ENCODE peak calls at places on chromosomes 5 and 9, in four cellular contexts. M is cardiac fibroblast; O is CD4-positive, CD25-positive, alpha-beta regulatory T cell; U is astrocyte. Q is an unnamed sample.
A peak's percentile ranks its signal among the peaks of the same experiment; 100 is the strongest.

GRCh38 chr9:755454-756381 is 85.8 kb upstream of the DMRT1 start:
- DNase-seq in O (no peak), U (peak; percentile 94), M (peak; percentile 85), Q (no peak)

GRCh38 chr5:149014634-149015033 is 48.2 kb downstream of the SH3TC2 start:
- DNase-seq in O (no peak), M (no peak), U (no peak), Q (no peak)

GRCh38 chr5:125186911-125187375 is 440.5 kb upstream of the ZNF608 start:
- DNase-seq in O (no peak), M (no peak), U (no peak), Q (no peak)

GRCh38 chr9:118529210-118529609 is 825.0 kb downstream of the TLR4 start:
- DNase-seq in U (peak; percentile 39), O (no peak), M (peak; percentile 1), Q (no peak)

GRCh38 chr9:17063535-17064135 is 71.2 kb upstream of the CNTLN start:
- DNase-seq in M (peak; percentile 75), U (peak; percentile 27), O (no peak), Q (peak; percentile 65)

GRCh38 chr9:21964925-21965385 is 29.2 kb downstream of the CDKN2A start:
- DNase-seq in O (peak; percentile 60), M (peak; percentile 81), U (peak; percentile 53), Q (no peak)

GRCh38 chr5:172114875-172115422 is 73.1 kb downstream of the STK10 start:
- DNase-seq in M (no peak), O (peak; percentile 49), U (no peak), Q (no peak)

GRCh38 chr9:86752727-86753126 is 194.6 kb downstream of the GAS1 start:
- DNase-seq in U (no peak), M (no peak), O (no peak), Q (no peak)

GRCh38 chr9:130872912-130873503 is 23.6 kb downstream of the QRFP start:
- DNase-seq in M (no peak), O (no peak), U (no peak), Q (no peak)

GRCh38 chr5:175862131-175863012 is 9.0 kb upstream of the CPLX2 start:
- DNase-seq in O (no peak), M (no peak), U (no peak), Q (no peak)

GRCh38 chr9:95023217-95024003 is 294.1 kb downstream of the FANCC start:
- DNase-seq in U (peak; percentile 95), O (no peak), M (peak; percentile 77), Q (no peak)

GRCh38 chr5:146048994-146049703 is 56.2 kb downstream of the PLAC8L1 start:
- DNase-seq in U (peak; percentile 58), M (peak; percentile 86), O (no peak), Q (peak; percentile 76)

GRCh38 chr5:54743997-54744788 is 226.6 kb downstream of the SNX18 start:
- DNase-seq in M (peak; percentile 94), O (peak; percentile 76), U (peak; percentile 99), Q (no peak)

GRCh38 chr9:125143377-125144090 is at the start of gene SCAI:
- DNase-seq in O (peak; percentile 99), M (peak; percentile 99), U (peak; percentile 94), Q (peak; percentile 99)

GRCh38 chr9:99192786-99193465 is 28.8 kb downstream of the ALG2 start:
- DNase-seq in M (peak; percentile 14), O (no peak), U (no peak), Q (no peak)

GRCh38 chr5:78757269-78758053 is 108.9 kb upstream of the LHFPL2 start:
- DNase-seq in M (peak; percentile 67), U (peak; percentile 62), O (no peak), Q (no peak)

GRCh38 chr9:126777733-126778132 is 27.1 kb upstream of the ZBTB43 start:
- DNase-seq in O (no peak), U (no peak), M (no peak), Q (no peak)

GRCh38 chr5:176578391-176578808 is 29.3 kb downstream of the CDHR2 start:
- DNase-seq in U (peak; percentile 14), O (peak; percentile 48), M (peak; percentile 40), Q (peak; percentile 66)

GRCh38 chr9:120776788-120777187 is 16.4 kb downstream of the FBXW2 start:
- DNase-seq in O (no peak), U (no peak), M (no peak), Q (no peak)
- H3K4me3 ChIP-seq in O (no peak overlapping the region), U (no peak overlapping the region), M (no peak overlapping the region), Q (no peak overlapping the region)

GRCh38 chr5:62265648-62266112 is 40.3 kb upstream of the KIF2A start:
- DNase-seq in O (no peak), U (no peak), M (no peak), Q (no peak)
- H3K4me3 ChIP-seq in O (no peak overlapping the region), U (no peak overlapping the region), M (no peak overlapping the region), Q (no peak overlapping the region)

DNA sequence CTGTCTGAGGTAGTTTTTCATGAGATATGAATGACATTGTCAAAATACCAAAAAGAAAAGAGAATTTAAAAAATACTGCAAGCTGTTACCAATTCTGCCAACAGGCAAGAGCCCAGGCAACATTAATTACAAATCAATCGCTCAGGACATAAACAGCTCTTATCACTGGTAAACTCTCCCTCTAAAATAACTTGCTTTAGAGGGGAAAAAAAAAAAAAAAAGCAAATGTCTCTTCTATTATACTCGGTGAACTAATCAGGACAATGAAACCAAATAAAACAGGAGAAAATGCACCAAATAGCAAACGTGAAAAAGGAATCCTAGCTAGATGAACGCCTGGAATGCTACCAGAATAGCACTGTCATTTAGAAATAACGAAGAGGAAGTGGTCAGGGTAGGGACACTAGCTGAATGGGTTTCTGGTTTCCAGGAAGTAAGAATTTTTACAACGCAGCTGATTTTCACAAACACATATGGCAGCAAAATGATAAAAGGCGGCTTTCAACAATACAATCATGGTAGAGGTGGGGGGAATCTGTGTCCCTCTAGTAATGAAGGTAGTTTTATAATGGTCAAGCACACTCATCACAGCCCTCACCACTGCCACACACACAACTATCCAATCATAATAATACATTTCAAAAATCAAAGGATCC is 94.9 kb downstream of the DENND1A start:
- DNase-seq in U (peak; percentile 42), M (peak; percentile 43), O (no peak), Q (no peak)
- H3K4me3 ChIP-seq in U (peak overlapping the region; percentile 44), M (peak overlapping the region; percentile 22), O (peak overlapping the region; percentile 13), Q (no peak overlapping the region)

GRCh38 chr9:129379181-129379836 is 201.2 kb upstream of the IER5L start:
- DNase-seq in O (no peak), U (no peak), M (no peak), Q (no peak)
- H3K4me3 ChIP-seq in O (no peak overlapping the region), U (no peak overlapping the region), M (no peak overlapping the region), Q (no peak overlapping the region)

DNA sequence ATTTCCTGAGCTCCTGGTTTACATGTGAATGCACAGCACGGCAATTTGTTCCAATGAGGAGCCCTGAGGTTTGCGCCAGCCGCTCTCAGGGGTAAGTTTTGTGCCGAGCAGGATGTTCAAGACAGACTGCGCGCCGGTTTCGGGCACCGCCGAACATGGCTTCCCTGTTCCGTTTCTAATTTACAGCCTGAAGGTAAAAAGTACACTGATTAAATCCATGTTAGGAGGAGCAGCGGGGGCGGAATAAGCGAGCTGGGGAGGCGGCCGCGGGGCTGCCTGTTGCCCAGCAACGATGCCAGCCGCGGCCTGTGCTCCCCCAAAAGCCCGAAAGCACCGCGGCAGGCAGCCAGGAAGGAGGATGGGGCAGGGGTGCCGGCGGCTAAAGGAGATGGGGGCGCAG is 6.4 kb downstream of the SOWAHA start:
- DNase-seq in M (no peak), O (no peak), U (no peak), Q (no peak)
- H3K4me3 ChIP-seq in M (no peak overlapping the region), O (no peak overlapping the region), U (peak overlapping the region; percentile 21), Q (no peak overlapping the region)